ENCODE peak calls at places on chromosomes 13 and 19, in seven cellular contexts. Q is non-pigmented ciliary epithelial cell, Z is NCI-H510A treated with DMSO at 0.1 percent for 48 hours, D is AG08396, B is T-cell, G is dorsolateral prefrontal cortex, A is SK-N-SH. W is an unnamed sample.

GRCh38 chr13:71873418-71874276 is 6.6 kb upstream of the DACH1 start:
- DNase-seq in A (no peak), D (no peak), Q (no peak), G (no peak), B (no peak), Z (no peak), W (no peak)

GRCh38 chr19:703651-704446 is 4.9 kb upstream of the PALM start:
- DNase-seq in Z (no peak), D (peak; percentile 75), Q (no peak), G (no peak), A (peak; percentile 97), B (peak; percentile 59), W (peak; percentile 62)

GRCh38 chr19:16326401-16327130 is 1.9 kb downstream of the KLF2 start:
- DNase-seq in D (no peak), Q (no peak), B (peak; percentile 56), A (no peak), G (no peak), Z (no peak), W (peak; percentile 39)

GRCh38 chr13:39036212-39036611 is 1.7 kb downstream of the PROSER1 start:
- DNase-seq in A (no peak), D (no peak), Z (no peak), Q (no peak), G (no peak), B (no peak), W (no peak)

GRCh38 chr13:110232146-110232545 is 74.8 kb downstream of the COL4A1 start:
- DNase-seq in A (no peak), B (no peak), Q (no peak), G (no peak), Z (no peak), D (no peak), W (no peak)

GRCh38 chr19:44050740-44051653 is 839 bp upstream of the ZNF223 start:
- DNase-seq in Q (no peak), D (no peak), B (no peak), Z (peak; percentile 83), A (no peak), G (peak; percentile 59), W (no peak)

GRCh38 chr13:39462456-39462855 is 140.5 kb downstream of the LHFPL6 start:
- DNase-seq in Q (no peak), A (no peak), B (no peak), D (no peak), G (no peak), Z (no peak), W (no peak)

GRCh38 chr13:113454936-113455335 is 1.6 kb upstream of the ADPRHL1 start:
- DNase-seq in B (no peak), Z (no peak), D (no peak), Q (no peak), A (no peak), G (peak; percentile 14), W (no peak)

GRCh38 chr13:46559272-46559805 is 6.4 kb downstream of the LRCH1 start:
- DNase-seq in Q (no peak), D (no peak), Z (no peak), G (no peak), B (no peak), A (no peak), W (no peak)

GRCh38 chr13:27667946-27668345 is 46.3 kb downstream of the POLR1D start:
- DNase-seq in Z (no peak), G (no peak), B (no peak), Q (no peak), A (peak; percentile 26), D (no peak), W (no peak)

GRCh38 chr13:44437356-44438233 is 64.0 kb downstream of the SERP2 start:
- DNase-seq in Z (peak; percentile 4), Q (no peak), G (no peak), A (no peak), B (no peak), D (no peak), W (no peak)

GRCh38 chr13:99307648-99308339 is 595 bp upstream of the GPR183 start:
- DNase-seq in A (no peak), B (no peak), D (peak; percentile 60), Z (peak; percentile 43), G (no peak), Q (no peak), W (no peak)

GRCh38 chr13:85528578-85529215 is 270.5 kb downstream of the SLITRK6 start:
- DNase-seq in B (no peak), Q (peak; percentile 44), D (peak; percentile 33), G (no peak), Z (no peak), A (no peak), W (no peak)

GRCh38 chr13:99280166-99280565 is 22.0 kb upstream of the GPR18 start:
- DNase-seq in Z (no peak), D (no peak), G (no peak), Q (no peak), B (no peak), A (no peak), W (no peak)

GRCh38 chr13:113140677-113141590 is 17.5 kb upstream of the PROZ start:
- DNase-seq in A (peak; percentile 12), B (no peak), G (no peak), D (no peak), Q (no peak), Z (no peak), W (no peak)

GRCh38 chr19:45110811-45111210 is 17.8 kb downstream of the PPP1R37 start:
- DNase-seq in Q (no peak), A (no peak), D (no peak), G (no peak), Z (no peak), B (no peak), W (no peak)

GRCh38 chr19:16259385-16260159 is 61.9 kb downstream of the AP1M1 start:
- DNase-seq in Q (no peak), D (no peak), A (no peak), B (no peak), Z (peak; percentile 13), G (no peak), W (no peak)

GRCh38 chr13:78660130-78660857 is 1.3 kb upstream of the OBI1 start:
- DNase-seq in D (no peak), G (no peak), A (peak; percentile 47), B (no peak), Q (no peak), Z (no peak), W (no peak)

GRCh38 chr19:46065486-46065885 is 24.7 kb upstream of the IGFL4 start:
- DNase-seq in G (no peak), B (no peak), Z (no peak), A (no peak), Q (no peak), D (no peak), W (no peak)

GRCh38 chr13:79782541-79783216 is 301.7 kb downstream of the NDFIP2 start:
- DNase-seq in Q (peak; percentile 45), Z (peak; percentile 62), D (peak; percentile 68), G (no peak), B (no peak), A (peak; percentile 35), W (no peak)

GRCh38 chr13:77696006-77696862 is 1.3 kb upstream of the SLAIN1 start:
- DNase-seq in Q (no peak), Z (no peak), B (no peak), D (no peak), G (no peak), A (peak; percentile 45), W (no peak)

GRCh38 chr19:52099497-52100138 is 4.1 kb upstream of the ZNF841 start:
- DNase-seq in B (no peak), G (no peak), Z (no peak), Q (no peak), D (no peak), A (no peak), W (no peak)

GRCh38 chr13:94546071-94546839 is 49.7 kb downstream of the TGDS start:
- DNase-seq in G (no peak), A (no peak), D (no peak), Z (no peak), Q (no peak), B (no peak), W (no peak)

GRCh38 chr19:38003427-38004099 is 96.6 kb downstream of the SIPA1L3 start:
- DNase-seq in Z (peak; percentile 78), B (no peak), Q (peak; percentile 51), D (peak; percentile 45), A (peak; percentile 68), G (peak; percentile 77), W (no peak)

GRCh38 chr13:90533866-90534265 is 813.6 kb upstream of the MIR17HG start:
- DNase-seq in B (no peak), D (no peak), Q (no peak), Z (no peak), G (no peak), A (no peak), W (no peak)

GRCh38 chr19:44949550-44949949 is 3.7 kb downstream of the APOC2 start:
- DNase-seq in D (no peak), B (no peak), Z (no peak), Q (no peak), A (no peak), G (no peak), W (no peak)

W was measured in effector CD8-positive, alpha-beta T cell.